ENCODE peak calls at places on chromosomes 2 and 18, in ten cellular contexts. Q is kidney, V is kidney tubule cell, J is fibroblast of lung, R is right lobe of liver, B is left lobe of liver, T is NCI-H1105, L is heart left ventricle, N is NCI-H748 treated with DMSO at 0.1 percent for 48 hours, P is iris pigment epithelial cell. G is an unnamed sample.

GRCh38 chr2:46802665-46803550 is 112.7 kb downstream of the MCFD2 start:
- DNase-seq in Q (no peak), V (no peak), J (no peak), R (no peak), B (peak; percentile 29), T (no peak), L (no peak), N (no peak), P (no peak), G (no peak)

GRCh38 chr2:218387369-218388194 is 5.5 kb downstream of the SLC11A1 start:
- DNase-seq in Q (peak; percentile 92), V (peak; percentile 67), J (peak; percentile 40), R (peak; percentile 58), B (no peak), T (peak; percentile 62), L (peak; percentile 74), N (peak; percentile 80), P (peak; percentile 86), G (no peak)

GRCh38 chr2:172093416-172094318 is 8.4 kb downstream of the DLX1 start:
- DNase-seq in Q (no peak), V (no peak), J (no peak), R (no peak), B (no peak), T (no peak), L (no peak), N (peak; percentile 47), P (no peak), G (no peak)

GRCh38 chr2:181177376-181177775 is 197.0 kb downstream of the UBE2E3 start:
- DNase-seq in Q (no peak), V (no peak), J (no peak), R (no peak), B (no peak), T (no peak), L (no peak), N (no peak), P (peak; percentile 47), G (no peak)

GRCh38 chr2:241897231-241897916 is 27.8 kb downstream of the RTP5 start:
- DNase-seq in Q (peak; percentile 59), V (no peak), J (no peak), R (no peak), B (peak; percentile 35), T (no peak), L (peak; percentile 15), N (no peak), P (no peak), G (no peak)

GRCh38 chr18:79786781-79787526 is 10.8 kb upstream of the KCNG2 start:
- DNase-seq in Q (peak; percentile 53), V (no peak), J (no peak), R (no peak), B (no peak), T (no peak), L (no peak), N (no peak), P (peak; percentile 91), G (no peak)

GRCh38 chr2:59630789-59631188 is 922.7 kb downstream of the BCL11A start:
- DNase-seq in Q (no peak), V (no peak), J (no peak), R (no peak), B (no peak), T (no peak), L (no peak), N (no peak), P (no peak), G (no peak)

GRCh38 chr2:197198890-197199289 is 111.7 kb downstream of the ANKRD44 start:
- DNase-seq in Q (peak; percentile 77), V (no peak), J (no peak), R (peak; percentile 47), B (peak; percentile 56), T (no peak), L (peak; percentile 72), N (no peak), P (no peak), G (peak; percentile 47)

GRCh38 chr18:35635171-35635570 is 53.6 kb downstream of the GALNT1 start:
- DNase-seq in Q (no peak), V (peak; percentile 97), J (peak; percentile 76), R (no peak), B (no peak), T (no peak), L (no peak), N (no peak), P (peak; percentile 19), G (no peak)

GRCh38 chr2:235493775-235494715 is at the start of gene AGAP1:
- DNase-seq in Q (peak; percentile 95), V (peak; percentile 93), J (peak; percentile 83), R (peak; percentile 90), B (peak; percentile 94), T (peak; percentile 82), L (peak; percentile 94), N (peak; percentile 68), P (peak; percentile 85), G (peak; percentile 91)

GRCh38 chr2:143949121-143949848 is 570.6 kb downstream of the ZEB2 start:
- DNase-seq in Q (no peak), V (no peak), J (peak; percentile 45), R (no peak), B (no peak), T (no peak), L (no peak), N (no peak), P (peak; percentile 36), G (no peak)

GRCh38 chr2:8408560-8409460 is 273.0 kb upstream of the ID2 start:
- DNase-seq in Q (no peak), V (no peak), J (no peak), R (no peak), B (no peak), T (no peak), L (no peak), N (no peak), P (no peak), G (no peak)

GRCh38 chr2:239163306-239164070 is 237.3 kb downstream of the HDAC4 start:
- DNase-seq in Q (peak; percentile 58), V (no peak), J (no peak), R (peak; percentile 10), B (peak; percentile 41), T (no peak), L (peak; percentile 44), N (no peak), P (no peak), G (peak; percentile 5)

GRCh38 chr2:140711867-140712266 is 1418.9 kb downstream of the LRP1B start:
- DNase-seq in Q (no peak), V (no peak), J (no peak), R (no peak), B (no peak), T (no peak), L (no peak), N (no peak), P (no peak), G (no peak)

GRCh38 chr2:177147093-177147694 is 65.4 kb upstream of the HNRNPA3 start:
- DNase-seq in Q (no peak), V (peak; percentile 60), J (peak; percentile 47), R (no peak), B (no peak), T (peak; percentile 41), L (no peak), N (peak; percentile 74), P (peak; percentile 62), G (no peak)

GRCh38 chr2:36464006-36464721 is 108.6 kb downstream of the CRIM1 start:
- DNase-seq in Q (no peak), V (no peak), J (no peak), R (no peak), B (no peak), T (no peak), L (no peak), N (no peak), P (peak; percentile 86), G (no peak)

GRCh38 chr18:25425030-25425429 is 73.1 kb upstream of the ZNF521 start:
- DNase-seq in Q (no peak), V (no peak), J (no peak), R (no peak), B (no peak), T (no peak), L (no peak), N (no peak), P (no peak), G (no peak)

GRCh38 chr2:229252280-229252679 is 18.8 kb downstream of the PID1 start:
- DNase-seq in Q (no peak), V (no peak), J (no peak), R (no peak), B (no peak), T (no peak), L (no peak), N (no peak), P (no peak), G (no peak)

G was measured in left ventricle myocardium inferior.